ENCODE peak calls at places on chromosomes 7 and 10, in four cellular contexts. One of them, this sample, is unnamed.

GRCh38 chr10:101040851-101041250 is 9.8 kb downstream of the SFXN3 start:
- DNase-seq in sigmoid colon: no peak
- DNase-seq in HFF-Myc: no peak
- DNase-seq in aorta: no peak
- DNase-seq in this sample: no peak

GRCh38 chr7:16646427-16647081 is 573 bp downstream of the BZW2 start:
- DNase-seq in sigmoid colon: no peak
- DNase-seq in HFF-Myc: no peak
- DNase-seq in aorta: peak
- DNase-seq in this sample: no peak

GRCh38 chr7:159019111-159019510 is 125.6 kb downstream of the VIPR2 start:
- DNase-seq in sigmoid colon: no peak
- DNase-seq in aorta: no peak
- DNase-seq in HFF-Myc: no peak
- DNase-seq in this sample: no peak

GRCh38 chr7:114589436-114589835 is 174.8 kb downstream of the FOXP2 start:
- DNase-seq in aorta: no peak
- DNase-seq in HFF-Myc: no peak
- DNase-seq in sigmoid colon: no peak
- DNase-seq in this sample: no peak

GRCh38 chr7:36487756-36488336 is 98.2 kb downstream of the ANLN start:
- DNase-seq in HFF-Myc: no peak
- DNase-seq in aorta: no peak
- DNase-seq in sigmoid colon: no peak
- DNase-seq in this sample: no peak

GRCh38 chr7:27071622-27072390 is 24.0 kb downstream of the HOXA1 start:
- DNase-seq in sigmoid colon: no peak
- DNase-seq in aorta: no peak
- DNase-seq in HFF-Myc: no peak
- DNase-seq in this sample: no peak

GRCh38 chr7:112399501-112399900 is 50.8 kb upstream of the IFRD1 start:
- DNase-seq in aorta: no peak
- DNase-seq in sigmoid colon: no peak
- DNase-seq in HFF-Myc: no peak
- DNase-seq in this sample: no peak

GRCh38 chr7:101237206-101238067 is at the start of gene CLDN15:
- DNase-seq in aorta: peak
- DNase-seq in sigmoid colon: peak
- DNase-seq in HFF-Myc: no peak
- DNase-seq in this sample: no peak

GRCh38 chr7:29189743-29190201 is 4.8 kb upstream of the CHN2 start:
- DNase-seq in sigmoid colon: peak
- DNase-seq in HFF-Myc: no peak
- DNase-seq in aorta: peak
- DNase-seq in this sample: no peak

GRCh38 chr7:16356241-16356958 is 64.9 kb downstream of the CRPPA start:
- DNase-seq in sigmoid colon: no peak
- DNase-seq in aorta: no peak
- DNase-seq in HFF-Myc: peak
- DNase-seq in this sample: no peak

GRCh38 chr10:558891-559766 is 130.3 kb downstream of the DIP2C start:
- DNase-seq in aorta: no peak
- DNase-seq in sigmoid colon: no peak
- DNase-seq in HFF-Myc: no peak
- DNase-seq in this sample: no peak

GRCh38 chr10:26384600-26384999 is 53.5 kb upstream of the APBB1IP start:
- DNase-seq in sigmoid colon: no peak
- DNase-seq in aorta: no peak
- DNase-seq in HFF-Myc: no peak
- DNase-seq in this sample: no peak

GRCh38 chr10:125134916-125135770 is 25.2 kb downstream of the CTBP2 start:
- DNase-seq in HFF-Myc: no peak
- DNase-seq in aorta: peak
- DNase-seq in sigmoid colon: peak
- DNase-seq in this sample: no peak

GRCh38 chr7:7304705-7305475 is 122.5 kb downstream of the C1GALT1 start:
- DNase-seq in HFF-Myc: no peak
- DNase-seq in sigmoid colon: no peak
- DNase-seq in aorta: no peak
- DNase-seq in this sample: no peak

GRCh38 chr10:31083765-31084184 is 52.1 kb upstream of the ZNF438 start:
- DNase-seq in HFF-Myc: peak
- DNase-seq in aorta: no peak
- DNase-seq in sigmoid colon: no peak
- DNase-seq in this sample: peak

GRCh38 chr7:69577221-69577620 is 21.1 kb upstream of the AUTS2 start:
- DNase-seq in HFF-Myc: no peak
- DNase-seq in sigmoid colon: no peak
- DNase-seq in aorta: no peak
- DNase-seq in this sample: no peak

GRCh38 chr7:151793531-151793935 is 83.4 kb downstream of the PRKAG2 start:
- DNase-seq in HFF-Myc: no peak
- DNase-seq in sigmoid colon: peak
- DNase-seq in aorta: peak
- DNase-seq in this sample: no peak

GRCh38 chr10:31778627-31779026 is 150.0 kb downstream of the ARHGAP12 start:
- DNase-seq in sigmoid colon: no peak
- DNase-seq in HFF-Myc: no peak
- DNase-seq in aorta: peak
- DNase-seq in this sample: no peak

GRCh38 chr10:73456187-73456890 is 23.0 kb upstream of the MSS51 start:
- DNase-seq in aorta: no peak
- DNase-seq in sigmoid colon: no peak
- DNase-seq in HFF-Myc: no peak
- DNase-seq in this sample: no peak

GRCh38 chr7:92835140-92835850 is 1.1 kb downstream of the CDK6 start:
- DNase-seq in aorta: peak
- DNase-seq in sigmoid colon: peak
- DNase-seq in HFF-Myc: peak
- DNase-seq in this sample: no peak

GRCh38 chr10:89792187-89792586 is 90.8 kb downstream of the KIF20B start:
- DNase-seq in sigmoid colon: no peak
- DNase-seq in HFF-Myc: no peak
- DNase-seq in aorta: no peak
- DNase-seq in this sample: no peak